ENCODE peak calls at places on chromosomes 5 and 9, in nine cellular contexts. N, J, E, Q, H, M, Z, U and F are unnamed samples.

GRCh38 chr9:82797539-82797938 is 265.4 kb downstream of the RASEF start:
- DNase-seq in N (no peak), J (peak; percentile 32), E (no peak), Q (no peak), H (no peak), M (no peak), Z (peak; percentile 29), U (no peak), F (no peak)

GRCh38 chr5:143923634-143924265 is 111.8 kb downstream of the HMHB1 start:
- DNase-seq in N (no peak), J (no peak), E (no peak), Q (no peak), H (peak; percentile 9), M (no peak), Z (no peak), U (no peak), F (no peak)

GRCh38 chr5:132147663-132148062 is 74.1 kb downstream of the CSF2 start:
- DNase-seq in N (no peak), J (no peak), E (no peak), Q (no peak), H (no peak), M (no peak), Z (no peak), U (no peak), F (no peak)

GRCh38 chr5:32767948-32768427 is 56.9 kb downstream of the NPR3 start:
- DNase-seq in N (no peak), J (no peak), E (no peak), Q (no peak), H (no peak), M (no peak), Z (no peak), U (no peak), F (no peak)

GRCh38 chr9:113933671-113934070 is 57.6 kb downstream of the ZNF618 start:
- DNase-seq in N (no peak), J (peak; percentile 15), E (no peak), Q (no peak), H (no peak), M (no peak), Z (no peak), U (no peak), F (no peak)

GRCh38 chr9:33239922-33240321 is at the start of gene SPINK4:
- DNase-seq in N (no peak), J (peak; percentile 51), E (no peak), Q (no peak), H (no peak), M (no peak), Z (no peak), U (no peak), F (peak; percentile 64)

GRCh38 chr9:72875221-72875620 is 77.6 kb downstream of the ALDH1A1 start:
- DNase-seq in N (no peak), J (no peak), E (no peak), Q (no peak), H (no peak), M (no peak), Z (no peak), U (no peak), F (no peak)

GRCh38 chr5:114223866-114224265 is 138.0 kb upstream of the KCNN2 start:
- DNase-seq in N (no peak), J (no peak), E (no peak), Q (no peak), H (no peak), M (no peak), Z (no peak), U (no peak), F (no peak)

GRCh38 chr9:37471942-37472679 is 6.9 kb upstream of the ZBTB5 start:
- DNase-seq in N (no peak), J (no peak), E (no peak), Q (no peak), H (no peak), M (no peak), Z (no peak), U (no peak), F (no peak)

GRCh38 chr9:93207326-93207814 is 23.4 kb downstream of the WNK2 start:
- DNase-seq in N (no peak), J (no peak), E (peak; percentile 68), Q (peak; percentile 56), H (no peak), M (no peak), Z (no peak), U (peak; percentile 61), F (no peak)

GRCh38 chr5:132487841-132488555 is 2.6 kb downstream of the IRF1 start:
- DNase-seq in N (peak; percentile 25), J (peak; percentile 25), E (peak; percentile 10), Q (peak; percentile 11), H (no peak), M (no peak), Z (peak; percentile 15), U (peak; percentile 1), F (peak; percentile 54)

GRCh38 chr9:88583901-88584596 is 49.1 kb downstream of the NXNL2 start:
- DNase-seq in N (no peak), J (no peak), E (no peak), Q (no peak), H (no peak), M (no peak), Z (no peak), U (no peak), F (no peak)

GRCh38 chr9:131122158-131122557 is 3.2 kb upstream of the NUP214 start:
- DNase-seq in N (no peak), J (no peak), E (no peak), Q (no peak), H (no peak), M (no peak), Z (no peak), U (no peak), F (peak; percentile 2)

GRCh38 chr5:16709691-16710420 is 93.1 kb upstream of the RETREG1 start:
- DNase-seq in N (no peak), J (no peak), E (no peak), Q (no peak), H (no peak), M (no peak), Z (no peak), U (no peak), F (no peak)

GRCh38 chr5:58710871-58711270 is 128.0 kb downstream of the RAB3C start:
- DNase-seq in N (no peak), J (no peak), E (no peak), Q (no peak), H (no peak), M (no peak), Z (no peak), U (no peak), F (no peak)

GRCh38 chr5:68714810-68715209 is 379.0 kb upstream of the SLC30A5 start:
- DNase-seq in N (no peak), J (no peak), E (no peak), Q (no peak), H (no peak), M (no peak), Z (no peak), U (no peak), F (no peak)

GRCh38 chr5:134833340-134834032 is 12.3 kb upstream of the C5orf24 start:
- DNase-seq in N (no peak), J (no peak), E (no peak), Q (no peak), H (no peak), M (no peak), Z (no peak), U (no peak), F (no peak)

GRCh38 chr5:360277-361027 is 38.9 kb downstream of the AHRR start:
- DNase-seq in N (no peak), J (no peak), E (no peak), Q (no peak), H (no peak), M (no peak), Z (no peak), U (no peak), F (no peak)

GRCh38 chr9:6566409-6567139 is 79.0 kb downstream of the GLDC start:
- DNase-seq in N (no peak), J (no peak), E (no peak), Q (peak; percentile 22), H (no peak), M (no peak), Z (no peak), U (no peak), F (no peak)
- TF ChIP-seq POLR2A in N (no peak), J (no peak), E (no peak), Q (no peak), H (no peak), M (no peak), Z (no peak), U (no peak), F (no peak)

DNA sequence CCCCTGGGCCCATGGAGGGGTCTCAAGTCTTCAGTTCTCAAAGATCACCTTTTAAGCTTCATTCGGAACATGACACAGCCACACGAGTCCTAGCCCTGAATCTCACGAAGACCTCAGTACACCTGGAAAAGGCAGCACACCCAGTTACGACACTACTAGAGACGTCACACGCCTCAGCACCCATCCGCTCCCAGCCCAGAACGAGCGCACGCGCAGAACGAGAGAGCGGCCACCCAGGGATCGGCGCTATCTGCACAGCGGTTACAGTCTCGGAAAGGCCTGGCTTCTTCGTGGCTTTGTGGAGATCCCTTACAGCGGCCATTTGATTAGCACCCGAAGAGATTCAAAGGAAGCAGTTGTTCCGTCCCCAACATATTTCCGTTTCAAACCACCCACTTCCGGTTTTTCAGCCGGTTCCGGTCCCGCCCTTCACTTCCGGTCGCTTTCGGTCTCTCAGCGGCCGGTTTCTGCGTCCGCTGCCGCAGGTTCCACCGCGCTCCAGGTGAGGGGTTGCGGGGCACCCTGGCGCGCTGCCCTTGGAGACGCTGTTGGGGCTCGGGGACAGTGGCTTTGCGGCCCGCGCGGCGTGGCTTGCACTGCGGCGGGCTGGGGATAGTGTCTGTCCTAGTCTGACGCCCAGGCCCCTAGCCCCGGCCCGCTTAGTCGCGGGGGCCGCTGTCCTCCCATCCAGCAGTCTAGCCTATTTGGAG is at the start of gene UBLCP1:
- DNase-seq in N (peak; percentile 68), J (peak; percentile 84), E (peak; percentile 78), Q (peak; percentile 79), H (peak; percentile 79), M (peak; percentile 69), Z (peak; percentile 85), U (peak; percentile 61), F (peak; percentile 73)
- TF ChIP-seq POLR2A in N (no peak), J (no peak), E (peak; percentile 50), Q (peak; percentile 62), H (peak; percentile 89), M (no peak), Z (peak; percentile 44), U (no peak), F (peak; percentile 36)

GRCh38 chr9:95023217-95024003 is 294.1 kb downstream of the FANCC start:
- DNase-seq in N (no peak), J (no peak), E (no peak), Q (no peak), H (no peak), M (no peak), Z (no peak), U (no peak), F (no peak)
- TF ChIP-seq POLR2A in N (no peak), J (no peak), E (no peak), Q (no peak), H (no peak), M (no peak), Z (no peak), U (no peak), F (no peak)

GRCh38 chr9:4984571-4985375 is at the start of gene JAK2:
- DNase-seq in N (peak; percentile 91), J (peak; percentile 90), E (peak; percentile 91), Q (peak; percentile 89), H (peak; percentile 59), M (peak; percentile 90), Z (peak; percentile 91), U (peak; percentile 84), F (peak; percentile 83)
- TF ChIP-seq POLR2A in N (peak; percentile 15), J (no peak), E (peak; percentile 82), Q (peak; percentile 33), H (peak; percentile 86), M (no peak), Z (peak; percentile 88), U (peak; percentile 85), F (peak; percentile 79)

GRCh38 chr5:95861221-95861857 is 38.8 kb upstream of the GLRX start:
- DNase-seq in N (peak; percentile 69), J (peak; percentile 65), E (peak; percentile 48), Q (peak; percentile 76), H (no peak), M (peak; percentile 87), Z (peak; percentile 53), U (peak; percentile 93), F (peak; percentile 77)
- TF ChIP-seq POLR2A in N (no peak), J (no peak), E (no peak), Q (no peak), H (no peak), M (no peak), Z (no peak), U (peak; percentile 75), F (no peak)